ENCODE peak calls at places on chromosomes 16 and 17, in five cellular contexts. A, T, D, K and U are unnamed samples.

GRCh38 chr16:79834720-79835119 is 234.2 kb upstream of the MAF start:
- DNase-seq in A (no peak), T (no peak), D (no peak), K (no peak), U (no peak)

GRCh38 chr17:78597923-78598545 is 20.8 kb upstream of the DNAH17 start:
- DNase-seq in A (no peak), T (no peak), D (peak; percentile 49), K (no peak), U (no peak)

GRCh38 chr16:55482056-55482455 is 3.1 kb downstream of the MMP2 start:
- DNase-seq in A (no peak), T (no peak), D (no peak), K (no peak), U (no peak)

GRCh38 chr16:15593235-15593634 is 49.7 kb downstream of the MARF1 start:
- DNase-seq in A (no peak), T (no peak), D (no peak), K (no peak), U (no peak)

GRCh38 chr17:27597783-27598320 is 33.1 kb upstream of the LGALS9 start:
- DNase-seq in A (no peak), T (no peak), D (no peak), K (no peak), U (no peak)

GRCh38 chr16:10543231-10543630 is 37.2 kb downstream of the EMP2 start:
- DNase-seq in A (no peak), T (no peak), D (no peak), K (no peak), U (no peak)

GRCh38 chr17:17052462-17053221 is 10.4 kb downstream of the MPRIP start:
- DNase-seq in A (no peak), T (no peak), D (no peak), K (peak; percentile 14), U (peak; percentile 42)

GRCh38 chr17:65918921-65919546 is 272.9 kb downstream of the CEP112 start:
- DNase-seq in A (no peak), T (no peak), D (no peak), K (peak; percentile 20), U (no peak)

GRCh38 chr17:14471052-14471451 is 170.2 kb downstream of the HS3ST3B1 start:
- DNase-seq in A (no peak), T (no peak), D (no peak), K (no peak), U (no peak)

GRCh38 chr17:73343168-73343634 is 31.4 kb upstream of the CDC42EP4 start:
- DNase-seq in A (no peak), T (no peak), D (peak; percentile 74), K (peak; percentile 80), U (peak; percentile 52)

GRCh38 chr17:58227733-58228132 is 8.7 kb upstream of the MKS1 start:
- DNase-seq in A (no peak), T (no peak), D (no peak), K (no peak), U (no peak)

GRCh38 chr17:2690165-2691068 is 21.1 kb downstream of the CLUH start:
- DNase-seq in A (no peak), T (no peak), D (no peak), K (peak; percentile 21), U (peak; percentile 49)

GRCh38 chr17:11031787-11032186 is 193.9 kb upstream of the PIRT start:
- DNase-seq in A (no peak), T (no peak), D (no peak), K (no peak), U (no peak)

GRCh38 chr16:57807252-57807967 is 5.1 kb upstream of the KIFC3 start:
- DNase-seq in A (no peak), T (no peak), D (peak; percentile 78), K (peak; percentile 18), U (no peak)

GRCh38 chr17:80516533-80516932 is 28.1 kb upstream of the RPTOR start:
- DNase-seq in A (no peak), T (no peak), D (no peak), K (no peak), U (no peak)

GRCh38 chr17:77794846-77795245 is 163.7 kb upstream of the TNRC6C start:
- DNase-seq in A (no peak), T (no peak), D (no peak), K (no peak), U (no peak)

GRCh38 chr16:84714028-84714427 is 14.2 kb downstream of the USP10 start:
- DNase-seq in A (no peak), T (no peak), D (no peak), K (no peak), U (no peak)

GRCh38 chr16:72085002-72085401 is 8.4 kb downstream of the TXNL4B start:
- DNase-seq in A (no peak), T (no peak), D (no peak), K (no peak), U (no peak)

GRCh38 chr17:27240086-27240801 is 53.7 kb upstream of the WSB1 start:
- DNase-seq in A (no peak), T (no peak), D (no peak), K (no peak), U (no peak)

GRCh38 chr17:47072881-47073280 is 93.8 kb upstream of the RPRML start:
- DNase-seq in A (no peak), T (no peak), D (no peak), K (no peak), U (no peak)

GRCh38 chr16:84875846-84876245 is 56.1 kb downstream of the CRISPLD2 start:
- DNase-seq in A (no peak), T (no peak), D (no peak), K (no peak), U (no peak)

GRCh38 chr16:78177927-78178326 is 78.5 kb downstream of the WWOX start:
- DNase-seq in A (no peak), T (no peak), D (no peak), K (no peak), U (no peak)

GRCh38 chr16:54594646-54595381 is 308.2 kb upstream of the IRX3 start:
- DNase-seq in A (no peak), T (no peak), D (no peak), K (no peak), U (no peak)

GRCh38 chr16:81629032-81629802 is 149.9 kb upstream of the PLCG2 start:
- DNase-seq in A (no peak), T (no peak), D (no peak), K (no peak), U (no peak)

GRCh38 chr16:83727018-83727417 is 80.8 kb upstream of the HSBP1 start:
- DNase-seq in A (no peak), T (no peak), D (peak; percentile 79), K (no peak), U (no peak)

GRCh38 chr16:47285001-47285400 is 141.3 kb upstream of the NETO2 start:
- DNase-seq in A (no peak), T (no peak), D (no peak), K (no peak), U (no peak)

GRCh38 chr16:27745348-27745747 is 195.4 kb downstream of the KATNIP start:
- DNase-seq in A (no peak), T (no peak), D (no peak), K (no peak), U (no peak)

GRCh38 chr17:76265624-76266243 is 586 bp downstream of the UBALD2 start:
- DNase-seq in A (no peak), T (peak; percentile 76), D (peak; percentile 5), K (peak; percentile 56), U (peak; percentile 83)

GRCh38 chr16:3988824-3989223 is 108.3 kb upstream of the CREBBP start:
- DNase-seq in A (no peak), T (no peak), D (no peak), K (no peak), U (no peak)